ENCODE peak calls at places on chromosomes 7 and 10, in four cellular contexts. F is tibial nerve, I is right lobe of liver, D is iPS DF 6.9. H is an unnamed sample. For H3K36me3 and H3K27me3, the result is how much of the 10 kb centered on the place peaks cover.

GRCh38 chr7:28955723-28956607 is 2.2 kb downstream of the TRIL start:
- DNase-seq in F (peak), D (no peak), I (peak), H (peak)

GRCh38 chr10:48833674-48834073 is 106.0 kb downstream of the LRRC18 start:
- DNase-seq in D (no peak), I (no peak), F (no peak), H (no peak)

GRCh38 chr7:1850976-1851571 is 181.0 kb downstream of the ELFN1 start:
- DNase-seq in F (no peak), D (no peak), I (peak), H (no peak)

GRCh38 chr10:49054753-49055152 is 60.6 kb downstream of the VSTM4 start:
- DNase-seq in F (no peak), I (no peak), D (no peak), H (no peak)

GRCh38 chr10:61791216-61791615 is 110.3 kb upstream of the ARID5B start:
- DNase-seq in F (no peak), I (no peak), D (no peak), H (no peak)

GRCh38 chr10:97766996-97767924 is 4.5 kb downstream of the SFRP5 start:
- DNase-seq in I (no peak), D (no peak), F (no peak), H (no peak)

GRCh38 chr10:7378602-7379403 is 32.0 kb downstream of the SFMBT2 start:
- DNase-seq in D (no peak), I (no peak), F (no peak), H (no peak)

GRCh38 chr10:12975266-12975665 is 26.2 kb downstream of the CCDC3 start:
- DNase-seq in D (no peak), I (no peak), F (no peak), H (peak)

GRCh38 chr7:136023134-136023869 is 46.1 kb upstream of the MTPN start:
- DNase-seq in F (no peak), I (no peak), D (no peak), H (no peak)

GRCh38 chr10:96516337-96516736 is 2.6 kb upstream of the TLL2 start:
- DNase-seq in I (no peak), D (no peak), F (no peak), H (no peak)

GRCh38 chr7:128845475-128845874 is 15.3 kb downstream of the FLNC start:
- DNase-seq in I (no peak), D (no peak), F (no peak), H (no peak)
- H3K36me3 ChIP-seq in I (under half), D (under half), F (under half), H (under half)

GRCh38 chr10:132338876-132339275 is 6.9 kb downstream of the LRRC27 start:
- DNase-seq in I (no peak), D (no peak), F (no peak), H (no peak)
- H3K4me3 ChIP-seq in I (no peak), D (no peak), F (no peak), H (no peak)

GRCh38 chr10:78143576-78143975 is 109.9 kb downstream of the RPS24 start:
- DNase-seq in I (no peak), D (no peak), F (no peak), H (no peak)
- H3K27me3 ChIP-seq in I (under half), D (under half), F (under half), H (under half)

GRCh38 chr10:86461963-86462804 is 59.4 kb downstream of the WAPL start:
- DNase-seq in D (no peak), F (no peak), I (no peak), H (peak)
- H3K36me3 ChIP-seq in D (under half), F (under half), I (under half), H (under half)